ENCODE peak calls at places on chromosomes 2 and 18, in seven cellular contexts. I, N, G, B, X, K and Y are unnamed samples.

GRCh38 chr2:166632616-166633015 is 138.6 kb upstream of the SCN7A start:
- DNase-seq in G (no peak), B (no peak), X (no peak), I (no peak), N (no peak), K (peak), Y (peak)

GRCh38 chr2:26298638-26299393 is 47.1 kb upstream of the SELENOI start:
- DNase-seq in N (no peak), B (peak), G (peak), I (no peak), X (no peak), K (peak), Y (peak)

GRCh38 chr2:240170354-240170735 is 29.9 kb upstream of the OTOS start:
- DNase-seq in X (no peak), K (no peak), I (no peak), N (no peak), B (no peak), G (no peak), Y (no peak)

GRCh38 chr2:220619525-220620267 is 952.4 kb downstream of the EPHA4 start:
- DNase-seq in N (peak), K (peak), I (no peak), X (no peak), G (no peak), B (no peak), Y (no peak)

GRCh38 chr2:136377423-136378382 is 259.8 kb upstream of the CXCR4 start:
- DNase-seq in B (peak), X (no peak), I (no peak), N (no peak), G (no peak), K (no peak), Y (no peak)

GRCh38 chr2:209476367-209477191 is 52.7 kb downstream of the MAP2 start:
- DNase-seq in G (no peak), K (peak), X (peak), I (peak), N (peak), B (no peak), Y (peak)

GRCh38 chr2:207012461-207012860 is 73.1 kb downstream of the CPO start:
- DNase-seq in I (no peak), N (no peak), X (no peak), K (peak), B (no peak), G (no peak), Y (peak)

GRCh38 chr18:8798996-8799395 is 93.6 kb downstream of the MTCL1 start:
- DNase-seq in X (no peak), K (no peak), I (no peak), G (no peak), N (peak), B (no peak), Y (no peak)

GRCh38 chr18:26227051-26227672 is 917 bp downstream of the TAF4B start:
- DNase-seq in X (no peak), N (peak), G (no peak), I (peak), B (no peak), K (no peak), Y (no peak)

GRCh38 chr2:25845843-25846505 is 32.3 kb downstream of the ASXL2 start:
- DNase-seq in I (peak), B (peak), G (no peak), X (no peak), N (no peak), K (peak), Y (peak)

GRCh38 chr2:1591978-1592907 is 152.1 kb downstream of the PXDN start:
- DNase-seq in K (no peak), G (no peak), N (peak), I (peak), B (no peak), X (no peak), Y (peak)

GRCh38 chr2:136168605-136169210 is 50.8 kb upstream of the CXCR4 start:
- DNase-seq in B (no peak), N (no peak), K (no peak), X (no peak), I (no peak), G (no peak), Y (no peak)

GRCh38 chr2:19702267-19702666 is 199.5 kb downstream of the TTC32 start:
- DNase-seq in I (no peak), X (no peak), K (no peak), N (no peak), G (no peak), B (no peak), Y (no peak)

GRCh38 chr2:43192039-43192438 is 34.4 kb downstream of the ZFP36L2 start:
- DNase-seq in N (peak), B (peak), X (no peak), I (no peak), G (no peak), K (no peak), Y (no peak)

GRCh38 chr2:136238552-136239346 is 120.8 kb upstream of the CXCR4 start:
- DNase-seq in X (no peak), G (peak), K (no peak), N (no peak), I (no peak), B (peak), Y (peak)

GRCh38 chr2:169714699-169715098 is 18.9 kb upstream of the KLHL23 start:
- DNase-seq in N (no peak), G (no peak), K (peak), B (no peak), X (no peak), I (no peak), Y (peak)

GRCh38 chr2:69612197-69612596 is 31.3 kb downstream of the AAK1 start:
- DNase-seq in I (no peak), K (no peak), N (no peak), X (no peak), G (no peak), B (no peak), Y (no peak)

GRCh38 chr2:117639401-117639800 is 175.1 kb upstream of the DDX18 start:
- DNase-seq in X (no peak), G (no peak), I (no peak), B (no peak), K (no peak), N (no peak), Y (no peak)

GRCh38 chr2:101351207-101351606 is 36.1 kb downstream of the CREG2 start:
- DNase-seq in G (no peak), B (no peak), X (no peak), K (no peak), N (no peak), I (no peak), Y (no peak)

GRCh38 chr2:126882736-126883660 is 15.7 kb upstream of the TEX51 start:
- DNase-seq in I (no peak), B (no peak), K (no peak), X (no peak), G (no peak), N (no peak), Y (no peak)

GRCh38 chr2:203909192-203909945 is 27.2 kb upstream of the ICOS start:
- DNase-seq in I (peak), N (peak), K (peak), X (no peak), G (no peak), B (peak), Y (peak)

GRCh38 chr2:232363784-232364615 is 14.6 kb upstream of the ALPP start:
- DNase-seq in B (peak), K (no peak), G (peak), I (no peak), N (no peak), X (no peak), Y (no peak)

GRCh38 chr2:160073284-160073888 is 11.0 kb upstream of the PLA2R1 start:
- DNase-seq in G (no peak), B (no peak), I (no peak), K (no peak), N (no peak), X (no peak), Y (peak)

GRCh38 chr18:37299471-37300304 is 265.9 kb downstream of the CELF4 start:
- DNase-seq in I (peak), K (peak), X (peak), G (no peak), N (peak), B (peak), Y (peak)

GRCh38 chr2:190110131-190110530 is 47.6 kb upstream of the MSTN start:
- DNase-seq in G (no peak), K (no peak), I (no peak), B (no peak), N (no peak), X (no peak), Y (peak)

GRCh38 chr2:62570861-62571698 is 65.1 kb upstream of the TMEM17 start:
- DNase-seq in G (no peak), X (peak), K (no peak), B (no peak), N (peak), I (no peak), Y (no peak)

GRCh38 chr2:75605770-75606535 is 40.6 kb upstream of the MRPL19 start:
- DNase-seq in X (no peak), G (no peak), I (peak), N (peak), B (peak), K (peak), Y (peak)

GRCh38 chr18:741931-742512 is 29.6 kb upstream of the ENOSF1 start:
- DNase-seq in X (no peak), K (peak), G (no peak), N (peak), I (peak), B (peak), Y (peak)

GRCh38 chr2:28338046-28338753 is 54.5 kb upstream of the FOSL2 start:
- DNase-seq in K (peak), N (no peak), I (no peak), G (no peak), B (no peak), X (no peak), Y (peak)

GRCh38 chr2:6824962-6825361 is 40.7 kb downstream of the CMPK2 start:
- DNase-seq in I (peak), K (peak), X (no peak), N (no peak), G (no peak), B (no peak), Y (peak)

GRCh38 chr18:74114206-74114605 is 33.4 kb downstream of the FBXO15 start:
- DNase-seq in N (no peak), I (no peak), G (no peak), X (no peak), B (no peak), K (peak), Y (peak)

GRCh38 chr2:70456594-70457495 is 96.8 kb downstream of the TGFA start:
- DNase-seq in B (no peak), K (no peak), I (no peak), X (no peak), G (no peak), N (no peak), Y (no peak)

GRCh38 chr2:208820289-208820688 is 413.7 kb downstream of the PTH2R start:
- DNase-seq in X (no peak), K (no peak), G (no peak), B (peak), I (peak), N (peak), Y (no peak)

GRCh38 chr2:14540003-14540402 is 92.5 kb upstream of the LRATD1 start:
- DNase-seq in N (no peak), K (no peak), G (no peak), I (no peak), X (no peak), B (peak), Y (no peak)

GRCh38 chr2:240611601-240612210 is 13.6 kb upstream of the GPR35 start:
- DNase-seq in K (no peak), B (no peak), I (no peak), G (no peak), N (no peak), X (no peak), Y (no peak)

GRCh38 chr2:171598713-171599319 is 76.5 kb downstream of the CYBRD1 start:
- DNase-seq in G (peak), I (peak), B (peak), K (peak), X (no peak), N (peak), Y (peak)

GRCh38 chr18:67476585-67476984 is 39.9 kb downstream of the DSEL start:
- DNase-seq in G (no peak), N (no peak), I (no peak), B (no peak), K (no peak), X (no peak), Y (peak)

GRCh38 chr2:140246957-140247356 is 1466.8 kb upstream of the NXPH2 start:
- DNase-seq in I (no peak), X (no peak), G (no peak), N (no peak), K (no peak), B (no peak), Y (no peak)

GRCh38 chr2:62698653-62699052 is 6.9 kb upstream of the EHBP1 start:
- DNase-seq in X (no peak), G (no peak), B (no peak), K (no peak), I (no peak), N (no peak), Y (no peak)